ENCODE peak calls at places on chromosomes 16 and 17, in four cellular contexts. R is NCI-H446; T is activated T-cell treated with anti-CD3 and anti-CD28 coated beads for 4 hours; G is stimulated activated CD4-positive, alpha-beta T cell treated with anti-CD3 and anti-CD28 coated beads, Interleukin-15, amount 100 ng/mL, for 48 hours. D is an unnamed sample.
A peak's percentile ranks its signal among the peaks of the same experiment; 100 is the strongest.

GRCh38 chr16:68377667-68378420 is 67.0 kb downstream of the PRMT7 start:
- DNase-seq in G (no peak), T (no peak), R (no peak), D (no peak)

GRCh38 chr17:61574542-61575351 is 16.3 kb downstream of the NACA2 start:
- DNase-seq in R (peak; percentile 71), G (no peak), T (no peak), D (peak; percentile 56)

GRCh38 chr17:73311428-73311780 is 397 bp downstream of the CDC42EP4 start:
- DNase-seq in R (no peak), T (no peak), G (no peak), D (no peak)

GRCh38 chr17:35019386-35020179 is 39.3 kb downstream of the LIG3 start:
- DNase-seq in R (no peak), G (no peak), T (no peak), D (no peak)

GRCh38 chr16:10971560-10971961 is 27.2 kb downstream of the CLEC16A start:
- DNase-seq in G (no peak), T (peak; percentile 29), R (peak; percentile 78), D (peak; percentile 77)

GRCh38 chr16:11675561-11676511 is 7.6 kb downstream of the SNN start:
- DNase-seq in T (no peak), G (peak; percentile 45), R (no peak), D (no peak)

GRCh38 chr17:41013606-41014005 is 4.7 kb upstream of the KRTAP3-1 start:
- DNase-seq in T (no peak), G (no peak), R (no peak), D (no peak)

GRCh38 chr16:58455750-58456149 is 44.2 kb upstream of the NDRG4 start:
- DNase-seq in T (no peak), R (no peak), G (no peak), D (no peak)

GRCh38 chr16:11725457-11725856 is 17.2 kb downstream of the TXNDC11 start:
- DNase-seq in T (no peak), G (no peak), R (no peak), D (no peak)

GRCh38 chr17:76909971-76910760 is 42.0 kb downstream of the MGAT5B start:
- DNase-seq in R (no peak), T (no peak), G (peak; percentile 7), D (peak; percentile 19)

D was measured in Daoy.